ENCODE peak calls at places on chromosomes 12 and 14, in eight cellular contexts. J, W, I, U, N, M, P and D are unnamed samples.

GRCh38 chr12:2548095-2548494 is 246.7 kb upstream of the FKBP4 start:
- DNase-seq in J (no peak), W (no peak), I (no peak), N (no peak), P (no peak), U (no peak), M (no peak), D (no peak)

GRCh38 chr12:102484732-102485069 is 4.3 kb upstream of the IGF1 start:
- DNase-seq in J (no peak), W (no peak), U (no peak), I (no peak), N (no peak), M (no peak), P (no peak), D (no peak)

GRCh38 chr14:37114039-37114438 is 58.4 kb downstream of the SLC25A21 start:
- DNase-seq in P (no peak), J (no peak), U (no peak), N (no peak), I (no peak), M (no peak), W (no peak), D (no peak)

GRCh38 chr12:108063192-108063591 is 65.9 kb upstream of the WSCD2 start:
- DNase-seq in I (no peak), M (no peak), J (no peak), W (no peak), U (peak; percentile 59), P (no peak), N (no peak), D (no peak)

GRCh38 chr12:6569786-6570185 is 1.7 kb upstream of the NOP2 start:
- DNase-seq in P (no peak), M (no peak), I (no peak), W (no peak), N (no peak), U (no peak), J (no peak), D (no peak)

GRCh38 chr12:52434096-52434733 is at the start of gene KRT75:
- DNase-seq in N (no peak), U (no peak), M (no peak), I (no peak), P (no peak), W (no peak), J (no peak), D (no peak)

GRCh38 chr14:33848706-33849454 is 102.0 kb downstream of the EGLN3 start:
- DNase-seq in U (peak; percentile 50), P (no peak), W (peak; percentile 19), J (no peak), N (no peak), M (no peak), I (no peak), D (peak; percentile 30)

GRCh38 chr12:53215497-53215896 is 8.4 kb upstream of the ITGB7 start:
- DNase-seq in M (no peak), U (no peak), N (no peak), W (no peak), I (no peak), J (no peak), P (no peak), D (no peak)

GRCh38 chr14:99792551-99793212 is 531 bp upstream of the EML1 start:
- DNase-seq in J (no peak), W (no peak), M (no peak), I (no peak), U (no peak), P (no peak), N (peak; percentile 15), D (no peak)

GRCh38 chr14:94088516-94088915 is 7.4 kb downstream of the IFI27L1 start:
- DNase-seq in U (no peak), M (no peak), N (no peak), I (no peak), J (no peak), W (no peak), P (no peak), D (no peak)

GRCh38 chr12:121475279-121475678 is 75.4 kb downstream of the RNF34 start:
- DNase-seq in J (no peak), W (no peak), I (no peak), U (no peak), P (no peak), M (no peak), N (no peak), D (no peak)

GRCh38 chr12:132159555-132160003 is 15.3 kb downstream of the NOC4L start:
- DNase-seq in P (no peak), W (no peak), N (no peak), I (no peak), U (no peak), M (no peak), J (no peak), D (no peak)

GRCh38 chr14:69088523-69089445 is 64.1 kb downstream of the DCAF5 start:
- DNase-seq in N (no peak), P (peak; percentile 56), M (no peak), J (no peak), U (no peak), I (no peak), W (no peak), D (no peak)

GRCh38 chr14:94449930-94450329 is 2.7 kb downstream of the SERPINA11 start:
- DNase-seq in M (no peak), P (no peak), N (no peak), W (no peak), J (no peak), U (no peak), I (no peak), D (no peak)

GRCh38 chr12:121579981-121580868 is 598 bp downstream of the KDM2B start:
- DNase-seq in I (peak; percentile 72), W (peak; percentile 49), P (no peak), N (peak; percentile 56), M (peak; percentile 50), J (peak; percentile 66), U (peak; percentile 86), D (peak; percentile 79)

GRCh38 chr12:85390281-85390680 is 110.3 kb downstream of the ALX1 start:
- DNase-seq in P (no peak), M (no peak), W (no peak), J (no peak), N (no peak), I (no peak), U (no peak), D (no peak)

GRCh38 chr12:13371797-13372196 is 175.3 kb downstream of the EMP1 start:
- DNase-seq in N (no peak), I (no peak), W (no peak), M (no peak), J (no peak), U (no peak), P (no peak), D (no peak)

GRCh38 chr14:96660667-96661066 is 136.5 kb upstream of the VRK1 start:
- DNase-seq in M (no peak), W (no peak), I (no peak), J (no peak), N (no peak), U (peak; percentile 20), P (no peak), D (no peak)

GRCh38 chr12:87870061-87870460 is 159.1 kb downstream of the C12orf50 start:
- DNase-seq in J (no peak), N (no peak), P (no peak), W (no peak), M (no peak), U (peak; percentile 7), I (no peak), D (no peak)

GRCh38 chr12:3973939-3974644 is 100.9 kb upstream of the PARP11 start:
- DNase-seq in U (peak; percentile 89), M (no peak), J (no peak), N (peak; percentile 13), I (no peak), W (no peak), P (no peak), D (no peak)

GRCh38 chr14:19729763-19730162 is 13.6 kb upstream of the OR4Q3 start:
- DNase-seq in W (no peak), I (no peak), P (no peak), M (no peak), N (no peak), U (no peak), J (no peak), D (no peak)

GRCh38 chr14:98926151-98926550 is 345.8 kb downstream of the BCL11B start:
- DNase-seq in U (no peak), W (no peak), N (no peak), P (no peak), M (no peak), J (peak; percentile 52), I (no peak), D (no peak)

GRCh38 chr12:51357374-51358047 is 11.0 kb upstream of the CELA1 start:
- DNase-seq in P (no peak), N (peak; percentile 55), J (no peak), U (no peak), M (no peak), I (no peak), W (no peak), D (no peak)

GRCh38 chr12:132393991-132394949 is 64.9 kb upstream of the GALNT9 start:
- DNase-seq in W (no peak), I (no peak), M (no peak), J (no peak), N (no peak), P (no peak), U (peak; percentile 3), D (no peak)

GRCh38 chr12:47024463-47024862 is 55.0 kb upstream of the PCED1B start:
- DNase-seq in I (no peak), P (no peak), U (peak; percentile 34), J (no peak), N (no peak), W (no peak), M (no peak), D (peak; percentile 24)

GRCh38 chr12:115378296-115378695 is 694.3 kb upstream of the TBX3 start:
- DNase-seq in P (no peak), I (no peak), U (no peak), J (no peak), N (no peak), M (no peak), W (no peak), D (no peak)

GRCh38 chr12:105355752-105356151 is 25.3 kb downstream of the C12orf75 start:
- DNase-seq in W (no peak), N (no peak), J (no peak), U (no peak), I (no peak), P (peak; percentile 44), M (no peak), D (no peak)